ENCODE peak calls at places on chromosome 4, in five cellular contexts. J is dermis blood vessel endothelial cell, S is AG20443, G is neural progenitor cell, H is neuronal stem cell. Z is an unnamed sample.

GRCh38 chr4:79757580-79757979 is 315.4 kb downstream of the ANTXR2 start:
- DNase-seq in J (no peak), S (no peak), G (no peak), H (no peak), Z (peak; percentile 2)

GRCh38 chr4:156227321-156227720 is 273.7 kb upstream of the CTSO start:
- DNase-seq in J (no peak), S (no peak), G (no peak), H (no peak), Z (no peak)

GRCh38 chr4:57094482-57095223 is 15.5 kb downstream of the IGFBP7 start:
- DNase-seq in J (peak; percentile 35), S (peak; percentile 56), G (no peak), H (no peak), Z (peak; percentile 49)

GRCh38 chr4:53132117-53132889 is 233.6 kb downstream of the SCFD2 start:
- DNase-seq in J (no peak), S (no peak), G (no peak), H (no peak), Z (no peak)

GRCh38 chr4:1961563-1961962 is 47.2 kb downstream of the NELFA start:
- DNase-seq in J (no peak), S (no peak), G (no peak), H (no peak), Z (no peak)

GRCh38 chr4:8112036-8112576 is 46.5 kb downstream of the ABLIM2 start:
- DNase-seq in J (no peak), S (no peak), G (no peak), H (no peak), Z (no peak)

GRCh38 chr4:140156529-140157171 is 2.7 kb upstream of the MAML3 start:
- DNase-seq in J (no peak), S (no peak), G (no peak), H (no peak), Z (no peak)

GRCh38 chr4:118372251-118372650 is 19.4 kb upstream of the PRSS12 start:
- DNase-seq in J (no peak), S (no peak), G (no peak), H (no peak), Z (no peak)

GRCh38 chr4:7352486-7352885 is 82.2 kb downstream of the PSAPL1 start:
- DNase-seq in J (no peak), S (no peak), G (no peak), H (no peak), Z (no peak)

GRCh38 chr4:8306511-8307021 is 37.0 kb downstream of the HTRA3 start:
- DNase-seq in J (peak; percentile 7), S (peak; percentile 48), G (no peak), H (no peak), Z (peak; percentile 63)

GRCh38 chr4:30429813-30430466 is 290.2 kb upstream of the PCDH7 start:
- DNase-seq in J (no peak), S (no peak), G (no peak), H (no peak), Z (no peak)

GRCh38 chr4:147760176-147760575 is 28.3 kb downstream of the ARHGAP10 start:
- DNase-seq in J (no peak), S (no peak), G (no peak), H (no peak), Z (no peak)

GRCh38 chr4:56250801-56251200 is 136.5 kb downstream of the AASDH start:
- DNase-seq in J (no peak), S (no peak), G (no peak), H (no peak), Z (no peak)

GRCh38 chr4:27057053-27057452 is 196.4 kb downstream of the STIM2 start:
- DNase-seq in J (no peak), S (no peak), G (no peak), H (no peak), Z (peak; percentile 7)

GRCh38 chr4:124768596-124768995 is 56.1 kb upstream of the ANKRD50 start:
- DNase-seq in J (no peak), S (no peak), G (no peak), H (no peak), Z (no peak)

GRCh38 chr4:174357321-174357720 is 73.6 kb downstream of the CEP44 start:
- DNase-seq in J (no peak), S (no peak), G (no peak), H (no peak), Z (no peak)

GRCh38 chr4:38128478-38129451 is 168.6 kb downstream of the PTTG2 start:
- DNase-seq in J (no peak), S (peak; percentile 62), G (peak; percentile 18), H (no peak), Z (no peak)

GRCh38 chr4:6472008-6472386 is 417 bp downstream of the PPP2R2C start:
- DNase-seq in J (no peak), S (no peak), G (no peak), H (no peak), Z (no peak)

GRCh38 chr4:99816611-99817309 is at the start of gene DAPP1:
- DNase-seq in J (no peak), S (no peak), G (no peak), H (no peak), Z (peak; percentile 81)

GRCh38 chr4:142350886-142351285 is 495.2 kb downstream of the INPP4B start:
- DNase-seq in J (peak; percentile 28), S (no peak), G (no peak), H (no peak), Z (no peak)

GRCh38 chr4:107083-107443 is 17.2 kb upstream of the ZNF718 start:
- DNase-seq in J (no peak), S (no peak), G (no peak), H (no peak), Z (no peak)

GRCh38 chr4:53861856-53862610 is 202.4 kb downstream of the CHIC2 start:
- DNase-seq in J (no peak), S (peak; percentile 86), G (no peak), H (no peak), Z (no peak)

GRCh38 chr4:156781852-156782251 is 189.7 kb downstream of the PDGFC start:
- DNase-seq in J (no peak), S (peak; percentile 45), G (no peak), H (no peak), Z (no peak)

GRCh38 chr4:116391020-116391419 is 694.4 kb downstream of the TRAM1L1 start:
- DNase-seq in J (no peak), S (no peak), G (no peak), H (no peak), Z (no peak)

GRCh38 chr4:73690051-73690744 is 50.2 kb upstream of the CXCL8 start:
- DNase-seq in J (no peak), S (peak; percentile 33), G (no peak), H (no peak), Z (no peak)

GRCh38 chr4:158302076-158302866 is 92.0 kb downstream of the TMEM144 start:
- DNase-seq in J (peak; percentile 47), S (peak; percentile 74), G (no peak), H (no peak), Z (no peak)

GRCh38 chr4:40283968-40284367 is 51.2 kb upstream of the CHRNA9 start:
- DNase-seq in J (peak; percentile 7), S (peak; percentile 35), G (no peak), H (no peak), Z (peak; percentile 56)

GRCh38 chr4:118086334-118086733 is 52.0 kb downstream of the NDST3 start:
- DNase-seq in J (peak; percentile 82), S (peak; percentile 9), G (no peak), H (no peak), Z (no peak)

GRCh38 chr4:98242538-98242937 is 18.6 kb upstream of the RAP1GDS1 start:
- DNase-seq in J (no peak), S (no peak), G (no peak), H (no peak), Z (no peak)

GRCh38 chr4:30330894-30331652 is 389.1 kb upstream of the PCDH7 start:
- DNase-seq in J (no peak), S (no peak), G (no peak), H (no peak), Z (no peak)

GRCh38 chr4:150142831-150143230 is 64.6 kb downstream of the DCLK2 start:
- DNase-seq in J (no peak), S (no peak), G (no peak), H (no peak), Z (no peak)

GRCh38 chr4:168713193-168713592 is 216.3 kb downstream of the PALLD start:
- DNase-seq in J (no peak), S (no peak), G (no peak), H (no peak), Z (peak; percentile 60)

GRCh38 chr4:184416913-184417734 is 57.2 kb downstream of the IRF2 start:
- DNase-seq in J (no peak), S (peak; percentile 65), G (no peak), H (no peak), Z (no peak)

GRCh38 chr4:87941537-87942392 is 33.7 kb upstream of the SPP1 start:
- DNase-seq in J (no peak), S (no peak), G (no peak), H (no peak), Z (no peak)

GRCh38 chr4:107977966-107978705 is 11.6 kb upstream of the HADH start:
- DNase-seq in J (no peak), S (no peak), G (no peak), H (no peak), Z (no peak)

GRCh38 chr4:14841801-14842748 is 160.2 kb upstream of the CPEB2 start:
- DNase-seq in J (no peak), S (peak; percentile 30), G (no peak), H (no peak), Z (no peak)

GRCh38 chr4:88985088-88985779 is 71.8 kb downstream of the FAM13A start:
- DNase-seq in J (no peak), S (peak; percentile 31), G (no peak), H (no peak), Z (no peak)

GRCh38 chr4:52376107-52376704 is 282.9 kb downstream of the USP46 start:
- DNase-seq in J (peak; percentile 64), S (peak; percentile 51), G (peak; percentile 72), H (peak; percentile 66), Z (peak; percentile 71)

GRCh38 chr4:78753091-78753490 is 23.1 kb upstream of the BMP2K start:
- DNase-seq in J (no peak), S (no peak), G (no peak), H (no peak), Z (no peak)

Z was measured in left kidney.